ENCODE peak calls at places on chromosomes 6 and 20, in four cellular contexts. L is psoas muscle, M is NCI-H2171, W is NCI-H1105 treated with DMSO at 0.1 percent for 48 hours. F is an unnamed sample.

GRCh38 chr6:43335469-43335868 is 26.8 kb upstream of the CRIP3 start:
- DNase-seq in L (no peak), W (no peak), M (no peak), F (no peak)

GRCh38 chr6:82955841-82956240 is 109.8 kb downstream of the UBE3D start:
- DNase-seq in L (no peak), W (no peak), M (no peak), F (no peak)

GRCh38 chr6:79188885-79189505 is 45.5 kb downstream of the HMGN3 start:
- DNase-seq in L (no peak), M (no peak), W (no peak), F (no peak)

GRCh38 chr20:62726716-62727583 is 18.3 kb downstream of the NTSR1 start:
- DNase-seq in W (no peak), L (peak), M (no peak), F (no peak)

GRCh38 chr20:63130654-63131577 is 85.0 kb downstream of the YTHDF1 start:
- DNase-seq in M (no peak), L (peak), W (no peak), F (no peak)

GRCh38 chr20:50467618-50468373 is 42.4 kb upstream of the PTPN1 start:
- DNase-seq in W (peak), L (no peak), M (peak), F (no peak)

GRCh38 chr20:24503352-24503931 is 34.0 kb downstream of the SYNDIG1 start:
- DNase-seq in W (no peak), L (no peak), M (no peak), F (no peak)

GRCh38 chr6:31114970-31115849 is 610 bp downstream of the PSORS1C1 start:
- DNase-seq in M (no peak), L (no peak), W (no peak), F (no peak)

GRCh38 chr6:170128811-170129681 is 161.8 kb downstream of the DLL1 start:
- DNase-seq in L (no peak), W (no peak), M (no peak), F (no peak)

GRCh38 chr6:161169690-161170089 is 104.2 kb downstream of the AGPAT4 start:
- DNase-seq in L (no peak), M (peak), W (peak), F (peak)

GRCh38 chr20:41173161-41173721 is 35.9 kb downstream of the PLCG1 start:
- DNase-seq in W (peak), M (peak), L (peak), F (peak)

GRCh38 chr6:148293181-148293995 is 49.2 kb upstream of the SASH1 start:
- DNase-seq in L (no peak), M (no peak), W (no peak), F (no peak)

GRCh38 chr6:157264701-157265100 is 58.6 kb downstream of the TMEM242 start:
- DNase-seq in L (no peak), W (peak), M (no peak), F (no peak)

GRCh38 chr6:33297956-33298772 is 578 bp downstream of the RGL2 start:
- DNase-seq in L (peak), M (no peak), W (peak), F (peak)

GRCh38 chr6:2505624-2506023 is 245.1 kb downstream of the MYLK4 start:
- DNase-seq in L (no peak), M (no peak), W (no peak), F (no peak)

GRCh38 chr6:31776961-31777666 is at the start of gene VWA7:
- DNase-seq in W (peak), L (peak), M (peak), F (no peak)

GRCh38 chr6:2952557-2953095 is 18.7 kb downstream of the SERPINB6 start:
- DNase-seq in M (no peak), W (peak), L (peak), F (peak)

GRCh38 chr6:163983601-163984445 is 569.3 kb downstream of the QKI start:
- DNase-seq in L (no peak), M (no peak), W (no peak), F (no peak)

GRCh38 chr20:13183005-13183404 is 38.1 kb upstream of the ISM1 start:
- DNase-seq in M (no peak), W (no peak), L (no peak), F (no peak)

GRCh38 chr20:16069416-16070010 is 503.7 kb downstream of the KIF16B start:
- DNase-seq in W (no peak), L (no peak), M (no peak), F (no peak)

GRCh38 chr20:13995841-13996240 is 525 bp downstream of the MACROD2 start:
- DNase-seq in M (peak), W (peak), L (peak), F (no peak)

GRCh38 chr20:64233725-64234124 is 21.8 kb upstream of the PCMTD2 start:
- DNase-seq in L (peak), M (no peak), W (no peak), F (no peak)

GRCh38 chr6:127547215-127547614 is 28.1 kb upstream of the MTCL3 start:
- DNase-seq in W (no peak), L (no peak), M (no peak), F (no peak)

GRCh38 chr20:40073535-40074111 is 615.4 kb downstream of the MAFB start:
- DNase-seq in L (no peak), W (no peak), M (peak), F (no peak)

GRCh38 chr6:116102856-116103255 is 2.2 kb downstream of the NT5DC1 start:
- DNase-seq in W (no peak), M (no peak), L (no peak), F (no peak)

GRCh38 chr6:129073651-129074419 is 190.9 kb downstream of the LAMA2 start:
- DNase-seq in W (no peak), L (no peak), M (no peak), F (no peak)

GRCh38 chr20:37393863-37394542 is 48.1 kb downstream of the SRC start:
- DNase-seq in W (no peak), L (peak), M (no peak), F (no peak)

GRCh38 chr20:63284544-63284949 is 8.4 kb upstream of the COL20A1 start:
- DNase-seq in M (no peak), L (no peak), W (no peak), F (no peak)

GRCh38 chr20:56861590-56861989 is 232.5 kb downstream of the TFAP2C start:
- DNase-seq in M (no peak), W (no peak), L (no peak), F (no peak)

GRCh38 chr20:591941-592340 is 18.2 kb downstream of the TCF15 start:
- DNase-seq in L (no peak), W (no peak), M (no peak), F (no peak)

GRCh38 chr6:138973481-138974140 is 14.4 kb downstream of the REPS1 start:
- DNase-seq in W (no peak), M (no peak), L (no peak), F (no peak)

GRCh38 chr6:45605971-45606370 is 228.2 kb upstream of the SUPT3H start:
- DNase-seq in L (no peak), M (no peak), W (no peak), F (no peak)

GRCh38 chr6:169172946-169173345 is 80.7 kb downstream of the THBS2 start:
- DNase-seq in L (no peak), W (no peak), M (no peak), F (no peak)

GRCh38 chr6:37641546-37641945 is 56.1 kb downstream of the MDGA1 start:
- DNase-seq in M (no peak), L (no peak), W (no peak), F (no peak)